ENCODE peak calls at places on chromosomes 16 and 17, in four cellular contexts. K is esophagus muscularis mucosa, T is GM12878, W is A549. J is an unnamed sample.
A peak's percentile ranks its signal among the peaks of the same experiment; 100 is the strongest.

GRCh38 chr17:42879596-42879985 is 21.0 kb upstream of the G6PC1 start:
- DNase-seq in W (no peak), K (no peak), T (no peak), J (no peak)

GRCh38 chr17:28811594-28812135 is 30.9 kb downstream of the FAM222B start:
- DNase-seq in T (no peak), W (peak; percentile 65), K (no peak), J (no peak)

GRCh38 chr16:28543072-28543471 is 4.3 kb upstream of the NUPR1 start:
- DNase-seq in K (no peak), T (no peak), W (no peak), J (no peak)

GRCh38 chr16:11717811-11718210 is 24.8 kb downstream of the TXNDC11 start:
- DNase-seq in K (no peak), T (no peak), W (no peak), J (no peak)

GRCh38 chr16:53428681-53429080 is 5.6 kb upstream of the RBL2 start:
- DNase-seq in W (no peak), K (no peak), T (no peak), J (no peak)

GRCh38 chr16:87583453-87584131 is 18.7 kb upstream of the JPH3 start:
- DNase-seq in K (no peak), W (no peak), T (no peak), J (no peak)

GRCh38 chr16:85709766-85710423 is 21.1 kb upstream of the GINS2 start:
- DNase-seq in K (no peak), T (no peak), W (no peak), J (no peak)

GRCh38 chr16:27326738-27327585 is 13.2 kb downstream of the IL4R start:
- DNase-seq in K (peak; percentile 98), T (no peak), W (peak; percentile 84), J (no peak)

GRCh38 chr16:85363881-85364280 is 249.2 kb upstream of the GSE1 start:
- DNase-seq in K (no peak), W (no peak), T (no peak), J (no peak)

GRCh38 chr17:41500131-41500911 is 5.1 kb downstream of the KRT13 start:
- DNase-seq in K (no peak), W (peak; percentile 61), T (no peak), J (no peak)

GRCh38 chr17:8438441-8438840 is 2.8 kb downstream of the NDEL1 start:
- DNase-seq in W (no peak), T (no peak), K (no peak), J (no peak)

GRCh38 chr16:30473231-30474061 is 904 bp downstream of the ITGAL start:
- DNase-seq in W (no peak), K (no peak), T (no peak), J (no peak)

GRCh38 chr16:75236232-75236631 is 15.2 kb downstream of the BCAR1 start:
- DNase-seq in K (no peak), T (no peak), W (no peak), J (no peak)

GRCh38 chr16:30893082-30893743 is 664 bp downstream of the BCL7C start:
- DNase-seq in K (no peak), T (no peak), W (no peak), J (no peak)

GRCh38 chr16:9056061-9056460 is 35.4 kb upstream of the HAPSTR1 start:
- DNase-seq in T (no peak), W (no peak), K (no peak), J (no peak)

GRCh38 chr16:1134776-1135458 is 18.0 kb upstream of the CACNA1H start:
- DNase-seq in T (no peak), W (no peak), K (no peak), J (no peak)

GRCh38 chr17:42122371-42123303 is at the start of gene HSPB9:
- DNase-seq in W (no peak), T (no peak), K (no peak), J (no peak)

GRCh38 chr17:57020208-57020607 is 42.3 kb downstream of the SCPEP1 start:
- DNase-seq in W (no peak), K (no peak), T (no peak), J (no peak)

GRCh38 chr16:53099318-53100130 is 44.7 kb downstream of the CHD9 start:
- DNase-seq in K (peak; percentile 95), T (peak; percentile 68), W (peak; percentile 86), J (no peak)

GRCh38 chr16:53829186-53829747 is 125.3 kb downstream of the FTO start:
- DNase-seq in K (no peak), T (no peak), W (no peak), J (no peak)

GRCh38 chr17:50908860-50909764 is 43.0 kb upstream of the TOB1 start:
- DNase-seq in T (no peak), K (no peak), W (no peak), J (no peak)

GRCh38 chr16:4550587-4550986 is 5.6 kb upstream of the C16orf96 start:
- DNase-seq in T (no peak), W (no peak), K (no peak), J (no peak)

GRCh38 chr16:88102597-88102996 is 151.4 kb downstream of the BANP start:
- DNase-seq in W (no peak), T (no peak), K (no peak), J (no peak)

GRCh38 chr16:16021988-16022682 is 72.7 kb downstream of the ABCC1 start:
- DNase-seq in T (no peak), K (peak; percentile 98), W (peak; percentile 98), J (no peak)

GRCh38 chr17:77644981-77645380 is 313.5 kb upstream of the TNRC6C start:
- DNase-seq in T (no peak), K (no peak), W (no peak), J (peak; percentile 82)

GRCh38 chr17:20262116-20262977 is 205.0 kb downstream of the LGALS9B start:
- DNase-seq in W (no peak), T (no peak), K (no peak), J (no peak)

GRCh38 chr17:38748329-38749221 is at the start of gene PCGF2:
- DNase-seq in W (peak; percentile 89), K (peak; percentile 99), T (no peak), J (no peak)

DNA sequence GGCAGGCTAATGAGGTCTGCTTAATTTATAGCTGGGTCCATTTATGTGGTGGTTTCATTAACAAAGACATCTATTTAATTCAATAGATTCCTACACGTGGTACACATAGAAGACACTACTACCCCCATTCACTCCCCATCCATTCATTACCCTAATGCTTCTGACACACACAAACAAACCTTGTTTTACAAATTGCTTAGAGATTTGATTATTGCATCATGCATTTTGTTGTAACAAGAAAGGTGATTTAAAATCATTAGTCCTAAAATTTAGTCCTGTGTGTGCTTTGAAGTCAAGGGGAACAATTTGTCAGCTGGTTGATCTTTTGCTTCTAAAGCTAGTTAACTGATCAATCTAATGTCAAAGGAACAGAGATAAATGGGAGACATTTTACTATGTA is 379.3 kb downstream of the CDH11 start:
- DNase-seq in K (no peak), W (no peak), T (no peak), J (no peak)
- TF ChIP-seq CTCF in K (no peak), W (no peak), T (no peak), J (no peak)

GRCh38 chr16:56336071-56336688 is 89.2 kb downstream of the AMFR start:
- DNase-seq in W (no peak), K (no peak), T (no peak), J (no peak)
- TF ChIP-seq CTCF in W (no peak), K (no peak), T (no peak), J (no peak)

GRCh38 chr16:68264128-68265077 is at the start of gene SLC7A6:
- DNase-seq in T (no peak), K (peak; percentile 93), W (peak; percentile 94), J (no peak)
- TF ChIP-seq CTCF in T (peak; percentile 85), K (peak; percentile 61), W (peak; percentile 81), J (peak; percentile 29)

GRCh38 chr17:48767263-48767774 is 38.8 kb upstream of the HOXB13 start:
- DNase-seq in T (no peak), W (no peak), K (no peak), J (no peak)
- TF ChIP-seq CTCF in T (no peak), W (no peak), K (no peak), J (no peak)

GRCh38 chr17:40417258-40417608 is 463 bp downstream of the TOP2A start:
- DNase-seq in K (no peak), W (no peak), T (no peak), J (no peak)
- TF ChIP-seq CTCF in K (no peak), W (no peak), T (no peak), J (no peak)

J was measured in vagina.